ENCODE peak calls at places on chromosomes 13 and 19, in four cellular contexts. A is NCI-H510A treated with DMSO at 0.1 percent for 48 hours; B is heart right ventricle; N is stimulated activated CD4-positive, alpha-beta T cell treated with anti-CD3 and anti-CD28 coated beads, Interleukin-4, amount 100 ng/mL, for 24 hours. I is an unnamed sample.

GRCh38 chr19:40163541-40164129 is 27.6 kb upstream of the MAP3K10 start:
- DNase-seq in B (no peak), A (no peak), N (no peak), I (no peak)

GRCh38 chr13:39765801-39766463 is 110.5 kb downstream of the COG6 start:
- DNase-seq in N (peak; percentile 43), B (peak; percentile 26), A (no peak), I (no peak)

GRCh38 chr13:98265669-98266551 is 88.8 kb upstream of the RNF113B start:
- DNase-seq in B (no peak), A (no peak), N (no peak), I (no peak)

GRCh38 chr13:110216403-110217041 is 90.4 kb downstream of the COL4A1 start:
- DNase-seq in B (peak; percentile 52), N (no peak), A (no peak), I (peak; percentile 56)

GRCh38 chr19:15813916-15814315 is 1.5 kb downstream of the OR10H1 start:
- DNase-seq in A (no peak), N (no peak), B (no peak), I (no peak)

GRCh38 chr13:49454388-49455015 is 10.4 kb downstream of the SETDB2 start:
- DNase-seq in B (no peak), N (no peak), A (no peak), I (no peak)

GRCh38 chr13:101623469-101624209 is 171.2 kb downstream of the ITGBL1 start:
- DNase-seq in B (no peak), N (no peak), A (no peak), I (no peak)

GRCh38 chr19:3543150-3544053 is 4.4 kb downstream of the TEKTIP1 start:
- DNase-seq in A (no peak), B (no peak), N (no peak), I (no peak)

GRCh38 chr13:36601186-36601585 is 72.6 kb upstream of the SERTM1 start:
- DNase-seq in B (no peak), N (no peak), A (no peak), I (no peak)

GRCh38 chr13:76882431-76882830 is 3.8 kb downstream of the KCTD12 start:
- DNase-seq in B (no peak), A (no peak), N (no peak), I (peak; percentile 15)

GRCh38 chr19:58097349-58097748 is 682 bp downstream of the ZSCAN18 start:
- DNase-seq in B (no peak), A (no peak), N (no peak), I (no peak)